ENCODE peak calls at places on chromosomes 2 and 18, in ten cellular contexts. M is H4; Q is Calu3; O is GM10248; G is KBM-7; V is CD8-positive, alpha-beta memory T cell; K is GM03348; E is activated T-helper 1 cell treated with anti-CD3 and anti-CD28 coated beads, Interleukin-2, amount 50 U/mL, for 16 hours; Y is activated T-cell treated with anti-CD3 and anti-CD28 coated beads, Interleukin-2, amount 50 U/mL, for 72 hours; F is neural crest cell. X is an unnamed sample.

GRCh38 chr2:27158468-27158867 is 9.7 kb downstream of the TCF23 start:
- DNase-seq in M (no peak), Q (no peak), O (no peak), G (no peak), V (no peak), K (no peak), E (no peak), Y (no peak), F (no peak), X (no peak)

GRCh38 chr2:200494048-200494447 is 15.8 kb downstream of the KCTD18 start:
- DNase-seq in M (no peak), Q (no peak), O (no peak), G (no peak), V (no peak), K (no peak), E (no peak), Y (no peak), F (no peak), X (no peak)

GRCh38 chr2:70935468-70936164 is at the start of gene ATP6V1B1:
- DNase-seq in M (peak), Q (no peak), O (no peak), G (no peak), V (no peak), K (no peak), E (no peak), Y (no peak), F (no peak), X (no peak)

GRCh38 chr2:173079968-173080860 is 4.6 kb downstream of the MAP3K20 start:
- DNase-seq in M (peak), Q (no peak), O (no peak), G (no peak), V (no peak), K (peak), E (no peak), Y (no peak), F (no peak), X (no peak)

GRCh38 chr2:39778775-39779751 is at the start of gene THUMPD2:
- DNase-seq in M (peak), Q (peak), O (peak), G (peak), V (peak), K (peak), E (peak), Y (peak), F (peak), X (peak)

GRCh38 chr18:35355140-35355618 is 11.0 kb upstream of the ZNF24 start:
- DNase-seq in M (peak), Q (peak), O (peak), G (peak), V (peak), K (peak), E (peak), Y (peak), F (peak), X (peak)

GRCh38 chr18:33812186-33812585 is 234.2 kb downstream of the ASXL3 start:
- DNase-seq in M (no peak), Q (no peak), O (no peak), G (no peak), V (no peak), K (no peak), E (no peak), Y (no peak), F (no peak), X (no peak)

GRCh38 chr18:32930695-32931301 is 158.0 kb upstream of the KLHL14 start:
- DNase-seq in M (peak), Q (no peak), O (peak), G (peak), V (no peak), K (peak), E (no peak), Y (no peak), F (no peak), X (peak)

GRCh38 chr2:172066394-172066863 is 18.9 kb upstream of the DLX1 start:
- DNase-seq in M (no peak), Q (no peak), O (no peak), G (no peak), V (no peak), K (no peak), E (no peak), Y (no peak), F (no peak), X (no peak)

GRCh38 chr18:35282353-35282752 is 7.7 kb downstream of the ZSCAN30 start:
- DNase-seq in M (peak), Q (no peak), O (no peak), G (no peak), V (no peak), K (peak), E (no peak), Y (no peak), F (no peak), X (no peak)

GRCh38 chr2:214611015-214611414 is 198.5 kb downstream of the BARD1 start:
- DNase-seq in M (no peak), Q (no peak), O (no peak), G (no peak), V (no peak), K (no peak), E (no peak), Y (no peak), F (no peak), X (no peak)

GRCh38 chr2:44645931-44646330 is 284.2 kb downstream of the CAMKMT start:
- DNase-seq in M (no peak), Q (no peak), O (no peak), G (no peak), V (no peak), K (peak), E (no peak), Y (no peak), F (no peak), X (no peak)